ENCODE peak calls at places on chromosomes 13 and 19, in eight cellular contexts. H, M, G, E, X, F, Z and K are unnamed samples.
A peak's percentile ranks its signal among the peaks of the same experiment; 100 is the strongest.

GRCh38 chr13:108034909-108035308 is 180.4 kb downstream of the LIG4 start:
- DNase-seq in E (no peak), G (no peak), X (no peak), Z (no peak), M (no peak), H (no peak), F (no peak), K (no peak)

GRCh38 chr19:8466018-8466417 is 21.2 kb downstream of the HNRNPM start:
- DNase-seq in E (no peak), M (no peak), X (no peak), H (no peak), G (no peak), F (no peak), Z (no peak), K (no peak)

GRCh38 chr13:51534075-51534817 is 50.0 kb upstream of the WDFY2 start:
- DNase-seq in F (no peak), H (no peak), X (no peak), G (no peak), M (no peak), Z (no peak), E (peak; percentile 62), K (no peak)

GRCh38 chr13:67043901-67044300 is 186.2 kb downstream of the PCDH9 start:
- DNase-seq in H (no peak), G (no peak), X (no peak), M (no peak), Z (no peak), E (no peak), F (no peak), K (no peak)

GRCh38 chr13:113535381-113535781 is 44.9 kb upstream of the DCUN1D2 start:
- DNase-seq in X (peak; percentile 33), Z (no peak), H (no peak), E (peak; percentile 43), G (no peak), M (peak; percentile 53), F (no peak), K (no peak)

GRCh38 chr13:39013462-39013861 is 22.8 kb upstream of the STOML3 start:
- DNase-seq in F (no peak), X (no peak), M (no peak), G (no peak), H (no peak), Z (no peak), E (no peak), K (no peak)

GRCh38 chr13:45369116-45369515 is 28.1 kb upstream of the TPT1 start:
- DNase-seq in M (no peak), E (no peak), X (no peak), Z (no peak), F (no peak), H (no peak), G (no peak), K (no peak)

GRCh38 chr13:113905018-113905417 is 41.1 kb upstream of the GAS6 start:
- DNase-seq in X (no peak), E (no peak), H (no peak), Z (no peak), M (no peak), G (peak; percentile 16), F (no peak), K (no peak)

GRCh38 chr19:11479470-11480080 is 1.3 kb downstream of the ELAVL3 start:
- DNase-seq in H (no peak), X (no peak), F (no peak), E (no peak), G (no peak), M (no peak), Z (peak; percentile 27), K (no peak)

GRCh38 chr13:34340534-34340933 is 522.6 kb downstream of the RFC3 start:
- DNase-seq in X (no peak), Z (no peak), G (no peak), H (no peak), F (no peak), M (peak; percentile 89), E (no peak), K (no peak)

GRCh38 chr13:77507931-77508776 is 27.4 kb upstream of the SCEL start:
- DNase-seq in H (no peak), G (no peak), E (no peak), F (no peak), X (no peak), M (no peak), Z (no peak), K (peak; percentile 17)

GRCh38 chr13:50421457-50422130 is 406.4 kb downstream of the KCNRG start:
- DNase-seq in G (no peak), Z (no peak), X (no peak), M (no peak), F (no peak), E (no peak), H (no peak), K (no peak)

GRCh38 chr13:104949840-104950805 is 1585.3 kb downstream of the EFNB2 start:
- DNase-seq in X (no peak), E (no peak), Z (no peak), M (no peak), G (no peak), H (no peak), F (no peak), K (no peak)

GRCh38 chr13:67374391-67374790 is 144.3 kb upstream of the PCDH9 start:
- DNase-seq in E (no peak), F (no peak), G (no peak), H (no peak), X (no peak), Z (no peak), M (no peak), K (no peak)

GRCh38 chr13:77509221-77509620 is 26.3 kb upstream of the SCEL start:
- DNase-seq in X (no peak), G (no peak), E (no peak), M (no peak), F (no peak), Z (no peak), H (no peak), K (no peak)

GRCh38 chr13:31987535-31988170 is 43.9 kb upstream of the FRY start:
- DNase-seq in E (no peak), X (no peak), H (no peak), M (no peak), G (no peak), F (no peak), Z (no peak), K (no peak)

GRCh38 chr13:99150575-99151370 is 49.9 kb upstream of the UBAC2 start:
- DNase-seq in F (no peak), Z (no peak), E (no peak), G (no peak), X (no peak), M (no peak), H (peak; percentile 20), K (peak; percentile 77)

GRCh38 chr13:63274772-63275171 is 1859.1 kb upstream of the PCDH20 start:
- DNase-seq in F (no peak), E (no peak), H (no peak), X (no peak), G (no peak), Z (no peak), M (no peak), K (no peak)

GRCh38 chr19:18608805-18609716 is 2.5 kb upstream of the CRLF1 start:
- DNase-seq in X (no peak), G (no peak), H (no peak), F (no peak), Z (no peak), M (no peak), E (no peak), K (no peak)

GRCh38 chr13:91661692-91662490 is 263.5 kb downstream of the GPC5 start:
- DNase-seq in M (no peak), F (no peak), H (no peak), G (no peak), E (no peak), Z (no peak), X (no peak), K (no peak)

GRCh38 chr19:13946414-13946813 is 5.9 kb upstream of the DCAF15 start:
- DNase-seq in E (no peak), X (no peak), H (no peak), M (no peak), Z (no peak), G (no peak), F (no peak), K (no peak)

GRCh38 chr19:51407631-51408131 is 9.8 kb downstream of the SIGLEC10 start:
- DNase-seq in G (no peak), F (no peak), M (no peak), E (peak; percentile 74), X (no peak), H (peak; percentile 56), Z (peak; percentile 31), K (peak; percentile 17)

GRCh38 chr19:58474291-58474996 is 1.7 kb upstream of the ZNF446 start:
- DNase-seq in X (no peak), E (no peak), M (no peak), G (no peak), H (no peak), F (no peak), Z (no peak), K (peak; percentile 52)

GRCh38 chr19:44212250-44212864 is at the start of gene ZNF227:
- DNase-seq in X (peak; percentile 93), G (peak; percentile 91), E (peak; percentile 94), M (peak; percentile 98), H (peak; percentile 86), Z (peak; percentile 93), F (peak; percentile 91), K (peak; percentile 87)
- TF ChIP-seq POLR2A in X (no peak), G (peak; percentile 37), E (no peak), M (no peak), H (peak; percentile 70), Z (no peak), F (no peak), K (peak; percentile 54)

GRCh38 chr13:81334481-81334880 is 993.6 kb upstream of the SPRY2 start:
- DNase-seq in Z (no peak), H (no peak), G (no peak), E (no peak), F (no peak), X (no peak), M (no peak), K (no peak)
- TF ChIP-seq POLR2A in Z (no peak), H (no peak), G (no peak), E (no peak), F (no peak), X (no peak), M (no peak), K (no peak)

GRCh38 chr19:45882652-45883585 is 3.0 kb downstream of the IRF2BP1 start:
- DNase-seq in H (peak; percentile 95), M (peak; percentile 95), Z (peak; percentile 99), F (no peak), X (peak; percentile 95), G (peak; percentile 81), E (peak; percentile 93), K (peak; percentile 69)
- TF ChIP-seq POLR2A in H (peak; percentile 61), M (no peak), Z (peak; percentile 45), F (no peak), X (peak; percentile 71), G (peak; percentile 35), E (peak; percentile 88), K (no peak)

DNA sequence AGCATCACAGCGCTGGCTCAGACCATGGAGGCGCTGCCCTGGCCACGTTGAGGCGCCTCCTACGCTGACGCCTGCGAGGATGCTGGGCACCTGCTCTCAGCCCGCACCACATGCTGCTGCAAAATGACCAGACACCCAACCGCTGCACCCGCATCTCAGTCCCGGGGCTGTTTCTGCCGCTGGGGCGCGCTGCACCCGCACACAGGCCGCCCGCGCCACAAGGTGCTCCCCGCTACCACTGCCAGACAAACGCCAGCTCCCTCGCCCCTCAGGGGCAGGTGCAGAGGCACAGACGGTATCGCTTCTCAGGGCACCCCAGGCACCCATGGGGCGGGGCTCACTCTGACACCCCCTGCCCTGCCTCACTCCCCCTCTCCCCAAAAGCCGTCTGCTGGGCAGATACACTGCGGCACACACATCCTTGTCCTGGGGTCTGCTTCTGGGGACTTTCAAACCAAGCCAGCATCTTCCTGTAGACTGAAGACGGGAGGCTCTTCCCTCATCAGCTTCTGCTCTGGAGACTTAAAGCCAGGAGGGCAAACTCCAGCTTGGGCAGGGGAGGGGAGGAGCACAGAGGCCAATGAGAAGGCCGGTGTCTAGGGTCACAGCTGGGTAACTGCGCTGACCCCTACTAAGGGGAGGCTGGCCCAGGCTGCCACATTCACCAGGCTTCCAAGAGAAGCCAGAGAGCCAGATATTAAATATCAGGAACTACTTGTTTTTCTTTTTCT is 16.3 kb downstream of the CHERP start:
- DNase-seq in G (no peak), X (no peak), Z (no peak), F (no peak), E (no peak), M (no peak), H (no peak), K (no peak)
- TF ChIP-seq POLR2A in G (no peak), X (no peak), Z (no peak), F (no peak), E (no peak), M (no peak), H (no peak), K (no peak)